ENCODE peak calls at places on chromosome 4, in seven cellular contexts. A, R, Y, W, L, K and U are unnamed samples.

GRCh38 chr4:81227968-81228367 is 12.9 kb upstream of the PRKG2 start:
- DNase-seq in A (no peak), L (no peak), Y (no peak), K (no peak), R (no peak), W (no peak), U (no peak)

GRCh38 chr4:27807207-27807606 is 946.6 kb downstream of the STIM2 start:
- DNase-seq in L (no peak), W (no peak), A (no peak), K (no peak), R (no peak), Y (no peak), U (no peak)

GRCh38 chr4:48340276-48340904 is 939 bp upstream of the SLAIN2 start:
- DNase-seq in K (peak; percentile 71), A (no peak), Y (no peak), R (peak; percentile 34), W (no peak), L (peak; percentile 23), U (peak; percentile 18)

GRCh38 chr4:166527500-166527899 is 654.5 kb downstream of the TLL1 start:
- DNase-seq in W (no peak), L (no peak), Y (no peak), A (no peak), R (no peak), K (no peak), U (no peak)

GRCh38 chr4:91111556-91111955 is 984.4 kb downstream of the CCSER1 start:
- DNase-seq in R (no peak), A (no peak), L (no peak), Y (no peak), K (no peak), W (no peak), U (no peak)

GRCh38 chr4:84955168-84955567 is 11.3 kb downstream of the WDFY3 start:
- DNase-seq in R (no peak), A (no peak), W (no peak), L (no peak), K (no peak), Y (no peak), U (no peak)

GRCh38 chr4:98602270-98602669 is 56.1 kb downstream of the TSPAN5 start:
- DNase-seq in R (no peak), Y (no peak), A (no peak), K (no peak), L (no peak), W (no peak), U (no peak)

GRCh38 chr4:73606465-73606974 is 13.7 kb downstream of the RASSF6 start:
- DNase-seq in K (peak; percentile 72), R (no peak), A (no peak), Y (no peak), W (no peak), L (no peak), U (peak; percentile 57)

GRCh38 chr4:38078590-38079381 is 118.6 kb downstream of the PTTG2 start:
- DNase-seq in R (peak; percentile 67), A (no peak), Y (no peak), W (no peak), K (peak; percentile 85), L (no peak), U (no peak)

GRCh38 chr4:90979551-90979950 is 852.4 kb downstream of the CCSER1 start:
- DNase-seq in W (no peak), A (no peak), L (no peak), Y (no peak), K (no peak), R (no peak), U (no peak)

GRCh38 chr4:146273204-146273901 is 59.0 kb downstream of the REELD1 start:
- DNase-seq in L (no peak), W (no peak), R (no peak), Y (no peak), A (no peak), K (no peak), U (peak; percentile 80)

GRCh38 chr4:177225605-177226004 is 84.1 kb upstream of the NEIL3 start:
- DNase-seq in R (no peak), Y (no peak), A (no peak), K (no peak), W (no peak), L (no peak), U (no peak)

GRCh38 chr4:71188951-71189350 is 149.9 kb upstream of the SLC4A4 start:
- DNase-seq in A (no peak), R (no peak), L (no peak), Y (no peak), K (no peak), W (no peak), U (no peak)

GRCh38 chr4:16721618-16722291 is 176.7 kb downstream of the LDB2 start:
- DNase-seq in L (no peak), W (no peak), Y (no peak), K (peak; percentile 43), R (peak; percentile 26), A (no peak), U (no peak)

GRCh38 chr4:89765966-89766365 is 71.0 kb downstream of the SNCA start:
- DNase-seq in R (peak; percentile 18), W (no peak), A (no peak), L (no peak), K (no peak), Y (no peak), U (no peak)

GRCh38 chr4:103885152-103885551 is 165.4 kb upstream of the TACR3 start:
- DNase-seq in K (no peak), Y (no peak), R (no peak), A (no peak), W (no peak), L (no peak), U (no peak)

GRCh38 chr4:141335166-141335565 is 114.5 kb downstream of the ZNF330 start:
- DNase-seq in W (no peak), K (no peak), L (no peak), R (no peak), A (no peak), Y (no peak), U (no peak)

GRCh38 chr4:74042681-74043080 is 4.2 kb upstream of the CXCL3 start:
- DNase-seq in Y (no peak), A (no peak), K (peak; percentile 45), R (no peak), W (no peak), L (peak; percentile 22), U (no peak)

DNA sequence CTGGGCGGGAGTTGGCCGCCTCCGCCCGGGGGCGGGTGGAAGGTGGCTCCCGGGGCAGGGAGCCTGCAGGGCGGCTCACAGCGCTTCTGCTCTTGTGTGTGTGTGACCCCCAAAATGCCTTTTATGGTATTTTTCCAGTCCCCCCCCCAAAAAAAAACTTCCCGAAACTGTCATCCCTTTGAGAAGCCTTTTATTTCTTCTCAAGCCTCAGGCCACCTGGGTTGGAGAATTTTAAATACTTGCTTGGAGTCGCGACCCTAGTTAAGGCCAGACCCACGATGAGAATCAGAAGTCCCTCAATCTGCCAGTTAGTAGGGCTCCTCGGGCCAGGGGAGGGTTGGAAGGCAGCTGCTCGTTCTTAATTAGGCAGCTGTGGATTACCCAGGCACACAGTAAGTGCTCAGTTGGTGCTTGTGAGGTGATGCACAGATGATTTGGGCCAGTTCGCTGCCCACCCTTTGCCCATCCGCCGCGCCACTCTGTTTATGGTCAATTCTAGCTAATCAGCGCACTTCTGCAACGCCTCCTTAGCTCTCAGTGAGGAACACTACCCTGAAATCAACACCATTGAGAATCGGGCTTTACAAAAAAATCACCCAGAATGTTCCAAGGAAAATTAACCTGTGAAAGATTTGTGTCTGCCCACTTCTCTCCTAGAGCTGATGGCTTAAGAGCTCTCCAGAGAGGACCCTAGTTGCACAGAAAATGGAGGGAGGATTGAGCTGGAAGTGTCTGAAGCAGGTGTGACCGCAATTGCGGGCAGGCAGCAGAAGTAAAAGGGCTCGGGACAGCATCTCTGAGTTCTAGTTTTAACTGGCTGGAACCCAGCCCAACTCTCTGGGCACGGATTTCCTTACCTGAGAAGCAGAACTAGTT is 648 bp upstream of the SCD5 start:
- DNase-seq in Y (no peak), W (no peak), A (peak; percentile 53), L (peak; percentile 59), K (no peak), R (no peak), U (peak; percentile 14)
- H3K27me3 ChIP-seq in Y (peaks cover 19% of the 10 kb centered on the region), W (no peaks in the 10 kb centered on the region), A (no peaks in the 10 kb centered on the region), L (peaks cover 80% of the 10 kb centered on the region), K (no peaks in the 10 kb centered on the region), R (peaks cover 13% of the 10 kb centered on the region), U (no peaks in the 10 kb centered on the region)

GRCh38 chr4:100083289-100083688 is 107.0 kb downstream of the DDIT4L start:
- DNase-seq in R (no peak), A (no peak), W (no peak), Y (no peak), K (no peak), L (no peak), U (peak; percentile 15)
- H3K4me3 ChIP-seq in R (no peak overlapping the region), A (no peak overlapping the region), W (no peak overlapping the region), Y (no peak overlapping the region), K (no peak overlapping the region), L (no peak overlapping the region), U (no peak overlapping the region)

GRCh38 chr4:173513651-173514050 is 16.4 kb downstream of the HAND2 start:
- DNase-seq in W (no peak), Y (no peak), A (no peak), R (no peak), K (no peak), L (no peak), U (no peak)

GRCh38 chr4:173516621-173517612 is 13.1 kb downstream of the HAND2 start:
- DNase-seq in W (no peak), R (no peak), K (peak; percentile 11), L (peak; percentile 92), Y (no peak), A (no peak), U (no peak)

GRCh38 chr4:173515458-173515857 is 14.6 kb downstream of the HAND2 start:
- DNase-seq in W (no peak), A (no peak), K (no peak), R (no peak), L (no peak), Y (no peak), U (no peak)

GRCh38 chr4:173511787-173512361 is 18.2 kb downstream of the HAND2 start:
- DNase-seq in A (no peak), R (no peak), Y (no peak), K (no peak), W (no peak), L (no peak), U (no peak)

DNA sequence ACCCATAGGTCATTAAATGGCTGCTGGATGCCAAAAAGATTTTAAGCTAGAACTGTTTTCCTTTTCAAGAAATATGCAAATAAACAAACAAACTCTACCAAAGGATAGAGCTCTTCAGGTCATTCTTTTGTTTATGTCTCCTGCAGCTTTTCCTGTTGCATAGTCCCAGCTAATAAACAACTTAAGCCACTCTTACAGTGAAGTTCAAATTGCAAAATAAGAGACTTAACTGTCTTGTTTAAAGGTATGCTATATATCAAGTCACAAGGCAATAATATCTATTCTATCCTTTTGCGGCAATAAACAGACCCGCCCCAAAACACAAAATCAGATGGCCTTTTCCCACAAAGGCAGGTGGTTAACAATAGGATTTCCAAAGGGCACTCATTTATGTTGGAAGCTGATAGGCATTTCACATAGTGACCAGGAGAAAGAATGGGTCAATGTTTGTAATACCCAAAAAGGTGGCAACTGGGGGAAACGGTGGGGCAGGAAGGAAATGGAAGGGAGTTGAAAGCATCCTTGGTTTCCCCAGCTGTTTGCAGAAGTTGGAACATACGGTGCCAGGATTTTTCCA is 15.3 kb downstream of the HAND2 start:
- DNase-seq in L (no peak), A (no peak), W (no peak), R (no peak), Y (no peak), K (no peak), U (no peak)
- H3K27me3 ChIP-seq in L (peaks cover 100% of the 10 kb centered on the region), A (no peaks in the 10 kb centered on the region), W (peaks cover 5% of the 10 kb centered on the region), R (peaks cover 70% of the 10 kb centered on the region), Y (peaks cover 55% of the 10 kb centered on the region), K (peaks cover 47% of the 10 kb centered on the region), U (no peaks in the 10 kb centered on the region)

GRCh38 chr4:83150563-83151330 is 36.2 kb upstream of the PLAC8 start:
- DNase-seq in K (peak; percentile 82), L (no peak), A (no peak), W (no peak), Y (no peak), R (no peak), U (no peak)
- H3K4me3 ChIP-seq in K (no peak overlapping the region), L (no peak overlapping the region), A (no peak overlapping the region), W (no peak overlapping the region), Y (no peak overlapping the region), R (no peak overlapping the region), U (no peak overlapping the region)